ENCODE peak calls at places on chromosome 5, in nine cellular contexts. R is neural progenitor cell, J is hepatocyte, O is HCT116, Q is GM23248, F is OCI-LY7, X is PC-3, N is GM23338, G is SK-N-SH. H is an unnamed sample.

GRCh38 chr5:100900142-100900795 is 2.8 kb downstream of the ST8SIA4 start:
- DNase-seq in F (peak), O (no peak), N (peak), Q (peak), J (peak), X (peak), R (peak), G (no peak), H (peak)

GRCh38 chr5:73318308-73318719 is 130.3 kb downstream of the FOXD1 start:
- DNase-seq in G (no peak), X (peak), F (no peak), J (no peak), Q (peak), N (no peak), O (no peak), R (no peak), H (no peak)

GRCh38 chr5:114361724-114362196 is at the start of gene KCNN2:
- DNase-seq in N (peak), G (peak), Q (peak), J (peak), R (peak), O (no peak), F (no peak), X (peak), H (peak)

GRCh38 chr5:74963407-74963806 is 89.0 kb downstream of the GCNT4 start:
- DNase-seq in N (no peak), F (no peak), R (no peak), Q (no peak), J (no peak), O (no peak), G (no peak), X (no peak), H (no peak)

GRCh38 chr5:146586752-146587151 is 70.8 kb upstream of the GPR151 start:
- DNase-seq in F (no peak), R (no peak), X (no peak), J (no peak), N (no peak), Q (no peak), O (no peak), G (no peak), H (no peak)

GRCh38 chr5:36778336-36778735 is 98.2 kb upstream of the NIPBL start:
- DNase-seq in J (no peak), N (no peak), G (no peak), F (no peak), O (no peak), R (no peak), X (no peak), Q (no peak), H (no peak)

GRCh38 chr5:14061106-14061505 is 82.0 kb upstream of the TRIO start:
- DNase-seq in R (no peak), X (no peak), Q (no peak), F (no peak), O (no peak), G (peak), J (no peak), N (peak), H (no peak)

GRCh38 chr5:10111575-10111974 is 138.1 kb downstream of the ATPSCKMT start:
- DNase-seq in Q (peak), G (peak), X (peak), F (peak), O (peak), R (peak), J (peak), N (peak), H (peak)

GRCh38 chr5:55143624-55144023 is 16.3 kb upstream of the GPX8 start:
- DNase-seq in J (peak), X (no peak), R (no peak), O (no peak), N (no peak), Q (no peak), F (no peak), G (no peak), H (no peak)

GRCh38 chr5:66931651-66932050 is 264.9 kb downstream of the CD180 start:
- DNase-seq in F (no peak), X (no peak), Q (no peak), R (no peak), J (no peak), N (no peak), O (no peak), G (no peak), H (no peak)

GRCh38 chr5:23389543-23390215 is 117.7 kb upstream of the PRDM9 start:
- DNase-seq in Q (no peak), X (no peak), J (no peak), G (no peak), F (no peak), O (no peak), R (peak), N (no peak), H (no peak)

GRCh38 chr5:68932830-68933434 is 160.9 kb upstream of the SLC30A5 start:
- DNase-seq in Q (no peak), R (peak), G (no peak), N (peak), X (no peak), J (no peak), O (peak), F (peak), H (no peak)

GRCh38 chr5:146877783-146878470 is 630 bp downstream of the PPP2R2B start:
- DNase-seq in O (no peak), F (no peak), X (no peak), R (peak), G (peak), Q (peak), N (peak), J (peak), H (peak)

GRCh38 chr5:128356011-128356410 is 182.0 kb downstream of the FBN2 start:
- DNase-seq in O (no peak), X (no peak), R (no peak), N (no peak), F (no peak), G (no peak), J (no peak), Q (no peak), H (no peak)

GRCh38 chr5:2257326-2258244 is 374.9 kb upstream of the IRX4 start:
- DNase-seq in X (no peak), J (no peak), Q (no peak), R (no peak), F (no peak), O (no peak), G (no peak), N (no peak), H (no peak)

GRCh38 chr5:81395262-81395661 is 1.3 kb upstream of the ACOT12 start:
- DNase-seq in J (no peak), F (no peak), R (no peak), X (no peak), O (no peak), G (no peak), N (no peak), Q (no peak), H (no peak)

GRCh38 chr5:81397169-81397568 is 3.2 kb upstream of the ACOT12 start:
- DNase-seq in F (no peak), R (no peak), J (no peak), G (peak), N (no peak), X (no peak), O (no peak), Q (peak), H (no peak)

GRCh38 chr5:81398741-81399140 is 4.8 kb upstream of the ACOT12 start:
- DNase-seq in J (no peak), N (no peak), R (no peak), X (no peak), G (no peak), F (no peak), O (no peak), Q (no peak), H (no peak)

GRCh38 chr5:81393430-81393782 is 528 bp downstream of the ACOT12 start:
- DNase-seq in N (no peak), R (no peak), G (no peak), Q (no peak), F (no peak), J (no peak), X (no peak), O (no peak), H (no peak)

DNA sequence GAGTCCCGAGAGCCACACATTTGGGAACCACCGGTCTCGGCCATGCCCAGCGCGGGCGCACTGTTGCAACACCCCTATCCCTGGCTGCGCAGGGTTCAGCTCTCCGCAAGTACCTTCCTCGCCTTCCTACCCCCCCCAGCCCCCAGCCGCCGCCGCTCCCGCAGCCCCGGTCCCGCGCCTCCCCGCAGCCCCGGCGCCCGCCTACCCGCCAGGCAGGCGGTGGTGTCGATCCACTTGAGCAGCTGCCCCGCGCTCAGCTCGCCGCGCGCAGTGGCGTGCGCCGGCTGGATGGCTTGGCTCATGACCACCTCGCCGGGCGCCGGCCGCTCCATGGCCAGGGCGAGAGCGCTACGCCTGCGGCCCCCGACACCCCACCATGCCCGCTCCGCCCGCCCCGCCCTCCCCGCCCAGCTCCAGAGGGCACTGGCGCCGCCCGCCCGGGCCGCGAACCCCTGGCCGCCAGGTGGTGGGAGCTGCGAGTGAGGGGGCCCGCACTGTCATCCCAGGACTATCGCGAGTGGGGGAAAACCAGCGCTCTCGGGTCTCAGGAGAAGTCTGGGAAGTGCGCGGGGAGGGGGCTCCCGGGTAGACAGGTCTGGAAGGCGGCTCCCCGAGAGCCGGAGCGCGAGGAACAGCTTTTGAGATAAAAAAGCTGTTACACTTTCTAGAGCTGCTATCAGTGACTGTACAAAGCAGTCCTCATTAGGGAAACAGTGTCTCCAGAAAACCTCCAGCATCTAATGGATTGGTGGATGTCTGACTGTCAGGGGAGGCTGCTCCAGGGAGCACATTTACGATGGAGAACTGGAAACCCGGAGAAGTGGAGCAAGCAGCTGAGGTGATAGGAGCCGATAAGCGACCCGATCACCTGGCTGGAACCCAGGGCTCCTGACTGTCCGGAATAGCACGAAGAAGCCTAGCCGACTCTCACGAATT is at the start of gene ACOT12:
- DNase-seq in N (peak), O (no peak), Q (peak), G (peak), R (peak), J (peak), X (no peak), F (no peak), H (no peak)
- TF ChIP-seq EZH2phosphoT487 in N (no peak), O (no peak), Q (no peak), G (no peak), R (no peak), J (no peak), X (no peak), F (no peak), H (no peak)

GRCh38 chr5:156119692-156120091 is 207.3 kb upstream of the SGCD start:
- DNase-seq in X (no peak), Q (no peak), O (no peak), G (no peak), J (no peak), R (no peak), N (no peak), F (no peak), H (no peak)
- H3K4me3 ChIP-seq in X (no peak), Q (no peak), O (no peak), G (no peak), J (no peak), R (no peak), N (no peak), F (no peak), H (no peak)

GRCh38 chr5:133336121-133336968 is 276.0 kb downstream of the FSTL4 start:
- DNase-seq in Q (no peak), R (no peak), J (no peak), X (peak), O (no peak), G (no peak), N (no peak), F (no peak), H (no peak)
- TF ChIP-seq EZH2phosphoT487 in Q (no peak), R (no peak), J (no peak), X (no peak), O (no peak), G (no peak), N (no peak), F (no peak), H (no peak)

GRCh38 chr5:134174841-134175839 is 1.6 kb downstream of the SKP1 start:
- DNase-seq in G (peak), O (no peak), F (peak), J (no peak), R (peak), X (peak), Q (peak), N (peak), H (peak)

GRCh38 chr5:134171972-134172371 is 4.8 kb downstream of the SKP1 start:
- DNase-seq in X (no peak), N (no peak), O (no peak), F (no peak), Q (no peak), J (no peak), G (no peak), R (no peak), H (no peak)

GRCh38 chr5:134176523-134177196 is at the start of gene SKP1:
- DNase-seq in R (peak), J (peak), X (peak), F (peak), O (peak), G (peak), N (peak), Q (peak), H (peak)

GRCh38 chr5:134177197-134178171 is 734 bp upstream of the SKP1 start:
- DNase-seq in J (peak), G (peak), N (peak), R (peak), F (peak), X (peak), Q (peak), O (peak), H (peak)

GRCh38 chr5:134175874-134176522 is 752 bp downstream of the SKP1 start:
- DNase-seq in N (peak), O (no peak), R (no peak), G (no peak), Q (peak), F (peak), J (no peak), X (no peak), H (peak)
- H3K4me3 ChIP-seq in N (peak), O (peak), R (peak), G (peak), Q (peak), F (peak), J (peak), X (peak), H (peak)

DNA sequence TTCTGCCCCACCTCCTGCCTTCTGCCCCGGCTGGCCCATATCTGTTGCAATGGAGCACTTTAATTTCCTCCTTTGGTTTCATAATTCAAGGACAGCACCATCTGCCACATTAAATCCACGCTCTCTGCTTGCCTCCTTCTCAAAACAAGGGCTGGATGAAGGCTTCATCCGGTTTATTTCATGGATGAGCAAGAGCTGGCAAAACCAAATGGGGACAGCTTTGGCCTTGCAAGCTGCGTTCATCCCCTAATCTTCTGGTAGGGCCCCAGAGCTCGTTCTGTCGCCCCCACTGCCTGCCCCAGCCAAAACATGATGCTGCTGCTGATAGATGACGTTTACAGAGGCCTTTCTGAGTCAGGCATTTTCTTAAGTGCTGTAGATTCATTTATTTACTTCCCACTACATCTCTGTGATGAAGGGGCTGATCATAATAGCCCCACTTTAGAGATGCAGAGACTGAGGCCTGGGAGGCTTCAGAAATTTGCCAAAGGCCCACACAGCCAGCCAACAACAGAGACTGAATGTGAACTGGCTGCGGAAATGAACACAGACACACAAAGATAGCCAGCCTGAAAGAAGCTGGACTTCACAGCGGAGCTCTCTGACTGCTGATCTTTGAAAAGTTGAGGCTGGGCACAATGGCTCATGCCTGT is 115.6 kb upstream of the CPEB4 start:
- DNase-seq in R (no peak), F (no peak), J (no peak), O (no peak), N (no peak), Q (no peak), G (no peak), X (no peak), H (no peak)
- TF ChIP-seq EZH2phosphoT487 in R (no peak), F (no peak), J (no peak), O (no peak), N (no peak), Q (no peak), G (no peak), X (no peak), H (no peak)

GRCh38 chr5:61408476-61409168 is 76.6 kb downstream of the ZSWIM6 start:
- DNase-seq in J (peak), R (peak), X (peak), Q (peak), O (peak), F (peak), N (peak), G (peak), H (peak)

GRCh38 chr5:61414806-61415205 is 82.7 kb downstream of the ZSWIM6 start:
- DNase-seq in X (no peak), O (no peak), Q (no peak), N (no peak), F (no peak), J (no peak), R (peak), G (no peak), H (no peak)

GRCh38 chr5:61407706-61408105 is 75.6 kb downstream of the ZSWIM6 start:
- DNase-seq in Q (no peak), X (no peak), N (no peak), J (no peak), R (no peak), O (no peak), F (no peak), G (no peak), H (no peak)

GRCh38 chr5:61412344-61412743 is 80.3 kb downstream of the ZSWIM6 start:
- DNase-seq in N (no peak), X (no peak), G (no peak), O (no peak), Q (no peak), F (no peak), R (no peak), J (no peak), H (no peak)

DNA sequence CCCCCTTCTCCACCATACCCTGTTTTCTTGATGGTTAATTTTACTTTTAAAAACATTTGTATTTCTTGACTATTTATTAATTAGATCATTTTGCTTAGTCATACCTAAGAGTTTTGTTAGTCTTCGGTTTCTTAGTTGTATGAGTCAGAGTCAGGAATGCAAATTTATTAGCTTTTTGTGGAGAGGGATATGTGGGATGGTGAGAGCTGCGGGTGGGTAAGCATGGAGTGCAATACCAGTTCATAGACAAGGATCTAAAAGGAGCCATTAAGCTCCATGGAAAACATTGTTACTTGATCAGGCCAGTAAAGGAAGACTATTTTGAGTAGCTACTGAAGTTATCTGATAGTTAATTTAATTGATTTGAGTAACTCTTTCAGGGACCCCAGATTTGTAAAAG is 77.5 kb downstream of the ZSWIM6 start:
- DNase-seq in F (no peak), X (peak), N (no peak), O (peak), J (peak), Q (peak), G (peak), R (no peak), H (no peak)
- H3K4me3 ChIP-seq in F (no peak), X (peak), N (peak), O (peak), J (no peak), Q (peak), G (peak), R (no peak), H (no peak)

GRCh38 chr5:6088706-6089105 is 289.6 kb downstream of the MED10 start:
- DNase-seq in G (no peak), N (no peak), F (no peak), R (no peak), X (no peak), J (no peak), O (no peak), Q (no peak), H (no peak)
- TF ChIP-seq EZH2phosphoT487 in G (no peak), N (no peak), F (no peak), R (no peak), X (no peak), J (no peak), O (no peak), Q (no peak), H (no peak)

GRCh38 chr5:173968154-173968553 is 20.8 kb upstream of the C5orf47 start:
- DNase-seq in N (peak), F (no peak), X (no peak), Q (no peak), O (no peak), G (peak), J (no peak), R (peak), H (no peak)

GRCh38 chr5:173963867-173964429 is 25.0 kb upstream of the C5orf47 start:
- DNase-seq in X (peak), F (no peak), J (peak), R (peak), O (no peak), N (peak), Q (no peak), G (peak), H (no peak)

GRCh38 chr5:173962436-173962835 is 26.5 kb upstream of the C5orf47 start:
- DNase-seq in J (no peak), X (no peak), Q (no peak), F (no peak), R (no peak), N (no peak), G (no peak), O (no peak), H (no peak)

GRCh38 chr5:173964491-173964890 is 24.5 kb upstream of the C5orf47 start:
- DNase-seq in G (no peak), F (no peak), X (no peak), Q (no peak), J (no peak), O (no peak), R (no peak), N (no peak), H (no peak)

DNA sequence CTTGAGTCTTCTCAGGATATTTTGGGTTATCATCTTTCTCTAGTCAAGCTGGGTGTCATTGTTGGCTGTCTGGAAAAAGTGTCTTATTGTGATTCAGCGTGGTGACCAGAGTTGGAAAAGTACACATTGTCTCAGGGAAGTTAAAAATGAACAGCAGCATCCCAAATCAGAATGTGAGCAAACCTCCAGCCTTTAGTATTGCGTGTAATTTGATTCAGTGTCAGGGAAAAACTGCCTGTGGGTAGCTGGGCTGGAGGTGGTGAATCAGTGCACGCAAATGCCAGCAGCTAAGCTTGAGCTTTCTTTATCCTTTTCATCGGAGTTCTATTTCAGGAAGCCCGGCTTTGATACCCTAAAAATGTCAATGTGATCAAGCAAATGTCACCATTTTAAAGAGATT is 25.9 kb upstream of the C5orf47 start:
- DNase-seq in G (no peak), R (no peak), J (no peak), Q (peak), F (no peak), X (peak), O (no peak), N (no peak), H (no peak)
- H3K4me3 ChIP-seq in G (peak), R (peak), J (peak), Q (peak), F (no peak), X (peak), O (no peak), N (peak), H (no peak)

DNA sequence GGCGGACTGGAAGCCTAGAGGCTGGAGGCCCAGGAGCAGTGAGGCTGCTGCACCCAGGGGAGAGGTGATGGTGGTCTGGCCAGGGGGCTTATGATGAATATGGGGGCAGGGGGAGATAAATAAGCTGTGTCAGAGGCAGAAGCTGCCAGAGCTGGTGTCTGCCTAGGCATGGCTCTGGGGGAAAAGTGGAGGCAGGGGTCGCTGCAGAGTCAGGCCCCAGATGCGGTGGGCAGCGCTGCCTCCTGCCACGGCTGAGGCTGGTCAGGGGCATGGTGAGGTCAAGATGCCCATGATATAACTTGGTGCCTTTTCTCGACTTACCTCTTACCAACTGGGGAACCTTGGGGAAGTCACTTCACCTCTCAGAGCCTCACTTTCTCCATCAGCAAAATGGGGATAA is 51.1 kb downstream of the NSG2 start:
- DNase-seq in F (no peak), Q (no peak), J (no peak), R (no peak), O (no peak), G (no peak), N (no peak), X (no peak), H (no peak)
- TF ChIP-seq EZH2phosphoT487 in F (no peak), Q (no peak), J (no peak), R (no peak), O (no peak), G (no peak), N (no peak), X (no peak), H (no peak)